ENCODE peak calls at places on chromosomes 5 and 9, in four cellular contexts. L, V, M and C are unnamed samples.
A peak's percentile ranks its signal among the peaks of the same experiment; 100 is the strongest.

GRCh38 chr9:115640887-115641286 is 512.7 kb upstream of the PAPPA start:
- DNase-seq in L (no peak), V (no peak), M (no peak), C (no peak)

GRCh38 chr9:15824310-15824709 is 271.5 kb downstream of the CCDC171 start:
- DNase-seq in L (no peak), V (no peak), M (no peak), C (no peak)

GRCh38 chr9:137678202-137678601 is 59.4 kb downstream of the EHMT1 start:
- DNase-seq in L (no peak), V (no peak), M (no peak), C (no peak)

GRCh38 chr5:60334281-60334713 is 365.7 kb downstream of the DEPDC1B start:
- DNase-seq in L (no peak), V (no peak), M (no peak), C (no peak)

GRCh38 chr5:23522553-23522952 is 15.1 kb downstream of the PRDM9 start:
- DNase-seq in L (no peak), V (no peak), M (no peak), C (no peak)

GRCh38 chr5:135154961-135155360 is 120.9 kb upstream of the PITX1 start:
- DNase-seq in L (no peak), V (no peak), M (no peak), C (no peak)

GRCh38 chr5:69329905-69330489 is 2.6 kb downstream of the CCDC125 start:
- DNase-seq in L (no peak), V (no peak), M (no peak), C (no peak)

GRCh38 chr9:98391406-98391805 is 136.0 kb upstream of the TBC1D2 start:
- DNase-seq in L (no peak), V (no peak), M (no peak), C (no peak)

GRCh38 chr9:79014929-79015699 is 556.7 kb upstream of the TLE4 start:
- DNase-seq in L (no peak), V (no peak), M (no peak), C (no peak)

GRCh38 chr5:19795218-19795617 is 192.8 kb downstream of the CDH18 start:
- DNase-seq in L (no peak), V (no peak), M (no peak), C (no peak)

GRCh38 chr5:88834108-88834462 is 48.9 kb downstream of the MEF2C start:
- DNase-seq in L (no peak), V (no peak), M (no peak), C (no peak)

GRCh38 chr5:37619353-37619752 is 220.5 kb downstream of the GDNF start:
- DNase-seq in L (no peak), V (no peak), M (no peak), C (no peak)

GRCh38 chr9:90642570-90643539 is at the start of gene DIRAS2:
- DNase-seq in L (peak; percentile 44), V (peak; percentile 81), M (peak; percentile 22), C (peak; percentile 60)

GRCh38 chr9:131528886-131529505 is 2.1 kb downstream of the UCK1 start:
- DNase-seq in L (no peak), V (no peak), M (no peak), C (peak; percentile 53)

GRCh38 chr5:175623086-175623485 is 34.8 kb upstream of the HRH2 start:
- DNase-seq in L (no peak), V (no peak), M (no peak), C (no peak)

GRCh38 chr5:132736853-132737833 is at the start of gene KIF3A:
- DNase-seq in L (peak; percentile 97), V (peak; percentile 97), M (peak; percentile 97), C (peak; percentile 99)

GRCh38 chr5:73796164-73797141 is 170.5 kb downstream of the ARHGEF28 start:
- DNase-seq in L (peak; percentile 29), V (no peak), M (peak; percentile 29), C (peak; percentile 60)

GRCh38 chr9:133935328-133936040 is 56.6 kb downstream of the VAV2 start:
- DNase-seq in L (no peak), V (no peak), M (peak; percentile 78), C (peak; percentile 95)

GRCh38 chr9:136138566-136138965 is 19.9 kb upstream of the TMEM250 start:
- DNase-seq in L (no peak), V (no peak), M (no peak), C (no peak)

GRCh38 chr9:84917366-84918063 is 248.0 kb downstream of the NTRK2 start:
- DNase-seq in L (no peak), V (no peak), M (no peak), C (peak; percentile 53)

GRCh38 chr9:93595461-93595860 is 19.1 kb downstream of the PHF2 start:
- DNase-seq in L (no peak), V (no peak), M (no peak), C (no peak)

GRCh38 chr5:38563624-38564023 is 7.2 kb upstream of the LIFR start:
- DNase-seq in L (no peak), V (no peak), M (no peak), C (no peak)

GRCh38 chr5:11890777-11891176 is 13.5 kb downstream of the CTNND2 start:
- DNase-seq in L (no peak), V (no peak), M (no peak), C (no peak)

GRCh38 chr5:151082274-151082902 is 1.6 kb upstream of the TNIP1 start:
- DNase-seq in L (no peak), V (no peak), M (no peak), C (no peak)

GRCh38 chr9:28820741-28821140 is 1247.5 kb upstream of the C9orf72 start:
- DNase-seq in L (no peak), V (no peak), M (no peak), C (no peak)

GRCh38 chr9:26710008-26710407 is 182.6 kb downstream of the CAAP1 start:
- DNase-seq in L (no peak), V (no peak), M (no peak), C (no peak)

GRCh38 chr5:94992325-94992724 is 292.6 kb downstream of the MCTP1 start:
- DNase-seq in L (no peak), V (no peak), M (no peak), C (no peak)

GRCh38 chr9:126558051-126558665 is 55.6 kb upstream of the LMX1B start:
- DNase-seq in L (peak; percentile 50), V (peak; percentile 36), M (peak; percentile 46), C (peak; percentile 78)

GRCh38 chr9:97160255-97160654 is 121.3 kb upstream of the CTSV start:
- DNase-seq in L (no peak), V (no peak), M (no peak), C (no peak)

GRCh38 chr9:110217656-110218099 is 9.7 kb upstream of the C9orf152 start:
- DNase-seq in L (no peak), V (no peak), M (no peak), C (no peak)

GRCh38 chr9:693460-694390 is 147.8 kb upstream of the DMRT1 start:
- DNase-seq in L (no peak), V (peak; percentile 47), M (peak; percentile 28), C (no peak)

GRCh38 chr5:23269981-23270380 is 237.4 kb upstream of the PRDM9 start:
- DNase-seq in L (no peak), V (no peak), M (no peak), C (no peak)

GRCh38 chr5:64165500-64166200 is at the start of gene RNF180:
- DNase-seq in L (peak; percentile 36), V (peak; percentile 27), M (peak; percentile 56), C (peak; percentile 86)

GRCh38 chr5:113382736-113383135 is 52.1 kb downstream of the TSSK1B start:
- DNase-seq in L (no peak), V (no peak), M (no peak), C (no peak)

GRCh38 chr9:127637322-127637847 is 25.3 kb downstream of the STXBP1 start:
- DNase-seq in L (no peak), V (no peak), M (no peak), C (no peak)

GRCh38 chr5:174567506-174568141 is 156.8 kb upstream of the MSX2 start:
- DNase-seq in L (no peak), V (no peak), M (no peak), C (no peak)

GRCh38 chr9:6498982-6499381 is 86.0 kb downstream of the UHRF2 start:
- DNase-seq in L (no peak), V (no peak), M (no peak), C (no peak)

GRCh38 chr9:133405508-133406009 is 12.3 kb downstream of the REXO4 start:
- DNase-seq in L (no peak), V (no peak), M (no peak), C (peak; percentile 61)